ENCODE peak calls at places on chromosome 9, in five cellular contexts. V, P, Z, H and I are unnamed samples.
A peak's percentile ranks its signal among the peaks of the same experiment; 100 is the strongest.

GRCh38 chr9:95570150-95570549 is 53.4 kb upstream of the PTCH1 start:
- DNase-seq in V (no peak), Z (peak; percentile 23), H (no peak), P (no peak), I (no peak)

GRCh38 chr9:127035423-127035822 is 87.0 kb downstream of the ANGPTL2 start:
- DNase-seq in V (no peak), H (no peak), Z (peak; percentile 17), P (peak; percentile 48), I (peak; percentile 89)

GRCh38 chr9:16337322-16338029 is 533.0 kb downstream of the BNC2 start:
- DNase-seq in H (no peak), V (no peak), P (no peak), Z (peak; percentile 97), I (no peak)

GRCh38 chr9:132488611-132489010 is 78.6 kb downstream of the CFAP77 start:
- DNase-seq in H (no peak), V (no peak), P (no peak), Z (no peak), I (no peak)

GRCh38 chr9:112764837-112765236 is 14.3 kb downstream of the SNX30 start:
- DNase-seq in P (no peak), H (no peak), V (no peak), Z (no peak), I (no peak)

GRCh38 chr9:127629468-127630081 is 17.5 kb downstream of the STXBP1 start:
- DNase-seq in Z (peak; percentile 35), V (no peak), H (no peak), P (no peak), I (no peak)

GRCh38 chr9:126719677-126720435 is 85.0 kb upstream of the ZBTB43 start:
- DNase-seq in P (peak; percentile 86), H (peak; percentile 93), Z (peak; percentile 25), V (peak; percentile 92), I (peak; percentile 85)

GRCh38 chr9:128309551-128309950 is 12.7 kb downstream of the TRUB2 start:
- DNase-seq in P (no peak), Z (no peak), H (no peak), V (no peak), I (no peak)

GRCh38 chr9:111945216-111945615 is 48.6 kb downstream of the UGCG start:
- DNase-seq in P (no peak), H (no peak), V (no peak), Z (peak; percentile 83), I (no peak)

GRCh38 chr9:134412298-134412711 is 86.0 kb downstream of the RXRA start:
- DNase-seq in Z (no peak), H (no peak), V (no peak), P (no peak), I (no peak)

GRCh38 chr9:101307041-101307440 is 77.8 kb downstream of the BAAT start:
- DNase-seq in Z (no peak), V (no peak), H (no peak), P (no peak), I (no peak)

GRCh38 chr9:95772320-95773060 is 103.0 kb upstream of the ERCC6L2 start:
- DNase-seq in H (peak; percentile 55), Z (peak; percentile 65), P (peak; percentile 35), V (no peak), I (peak; percentile 93)

GRCh38 chr9:127130661-127131538 is 8.5 kb upstream of the ANGPTL2 start:
- DNase-seq in P (peak; percentile 64), Z (peak; percentile 97), H (no peak), V (peak; percentile 67), I (peak; percentile 93)

GRCh38 chr9:108181444-108181843 is 674.3 kb downstream of the ACTL7B start:
- DNase-seq in Z (no peak), H (no peak), P (no peak), V (no peak), I (no peak)

GRCh38 chr9:109843651-109844050 is 63.7 kb downstream of the PALM2AKAP2 start:
- DNase-seq in Z (no peak), P (no peak), H (no peak), V (peak; percentile 47), I (no peak)

GRCh38 chr9:6080154-6080716 is 64.8 kb upstream of the RANBP6 start:
- DNase-seq in P (peak; percentile 88), Z (peak; percentile 82), H (peak; percentile 68), V (peak; percentile 87), I (peak; percentile 93)
- TF ChIP-seq CTCF in P (no peak), Z (no peak), H (no peak), V (no peak), I (no peak)

GRCh38 chr9:14547245-14548060 is 145.8 kb downstream of the ZDHHC21 start:
- DNase-seq in H (no peak), Z (no peak), V (no peak), P (no peak), I (no peak)
- TF ChIP-seq CTCF in H (no peak), Z (no peak), V (no peak), P (no peak), I (no peak)

GRCh38 chr9:34178698-34179527 is at the start of gene UBAP1:
- DNase-seq in V (peak; percentile 97), Z (peak; percentile 97), H (peak; percentile 96), P (peak; percentile 97), I (peak; percentile 99)
- TF ChIP-seq CTCF in V (peak; percentile 13), Z (no peak), H (no peak), P (no peak), I (no peak)

GRCh38 chr9:71780953-71781352 is 12.6 kb upstream of the CEMIP2 start:
- DNase-seq in H (no peak), Z (no peak), P (no peak), V (no peak), I (no peak)

GRCh38 chr9:71781391-71781790 is 13.1 kb upstream of the CEMIP2 start:
- DNase-seq in P (no peak), V (no peak), Z (no peak), H (no peak), I (no peak)

GRCh38 chr9:71778085-71778484 is 9.8 kb upstream of the CEMIP2 start:
- DNase-seq in P (no peak), V (no peak), Z (no peak), H (no peak), I (no peak)

GRCh38 chr9:71783120-71783523 is 14.8 kb upstream of the CEMIP2 start:
- DNase-seq in V (peak; percentile 52), H (peak; percentile 95), P (no peak), Z (peak; percentile 19), I (no peak)
- TF ChIP-seq CTCF in V (no peak), H (peak; percentile 51), P (no peak), Z (no peak), I (no peak)

DNA sequence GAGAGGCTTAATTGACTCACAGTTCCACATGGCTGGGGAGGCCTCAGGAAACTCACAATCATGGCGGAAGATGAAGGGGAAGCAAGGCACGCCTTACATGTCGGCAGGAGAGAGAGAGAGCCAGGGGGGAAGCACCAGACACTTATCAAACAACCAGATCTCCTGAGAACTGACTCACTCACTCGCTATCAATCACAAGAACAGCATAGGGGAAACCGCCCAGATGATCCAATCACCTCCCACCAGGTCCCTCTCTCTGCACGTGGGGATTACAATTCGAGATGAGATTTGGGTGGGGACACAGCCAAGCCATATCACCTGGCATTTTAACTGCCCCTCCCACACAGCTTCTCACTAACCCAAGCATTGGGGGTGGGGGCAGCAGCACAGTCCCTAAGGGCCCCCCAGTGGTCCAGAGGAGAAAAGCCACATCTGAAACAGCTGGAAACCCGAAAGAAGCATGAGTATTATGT is 76.1 kb upstream of the ASS1 start:
- DNase-seq in H (no peak), V (no peak), P (no peak), Z (no peak), I (no peak)
- TF ChIP-seq CTCF in H (no peak), V (no peak), P (no peak), Z (peak; percentile 9), I (no peak)

DNA sequence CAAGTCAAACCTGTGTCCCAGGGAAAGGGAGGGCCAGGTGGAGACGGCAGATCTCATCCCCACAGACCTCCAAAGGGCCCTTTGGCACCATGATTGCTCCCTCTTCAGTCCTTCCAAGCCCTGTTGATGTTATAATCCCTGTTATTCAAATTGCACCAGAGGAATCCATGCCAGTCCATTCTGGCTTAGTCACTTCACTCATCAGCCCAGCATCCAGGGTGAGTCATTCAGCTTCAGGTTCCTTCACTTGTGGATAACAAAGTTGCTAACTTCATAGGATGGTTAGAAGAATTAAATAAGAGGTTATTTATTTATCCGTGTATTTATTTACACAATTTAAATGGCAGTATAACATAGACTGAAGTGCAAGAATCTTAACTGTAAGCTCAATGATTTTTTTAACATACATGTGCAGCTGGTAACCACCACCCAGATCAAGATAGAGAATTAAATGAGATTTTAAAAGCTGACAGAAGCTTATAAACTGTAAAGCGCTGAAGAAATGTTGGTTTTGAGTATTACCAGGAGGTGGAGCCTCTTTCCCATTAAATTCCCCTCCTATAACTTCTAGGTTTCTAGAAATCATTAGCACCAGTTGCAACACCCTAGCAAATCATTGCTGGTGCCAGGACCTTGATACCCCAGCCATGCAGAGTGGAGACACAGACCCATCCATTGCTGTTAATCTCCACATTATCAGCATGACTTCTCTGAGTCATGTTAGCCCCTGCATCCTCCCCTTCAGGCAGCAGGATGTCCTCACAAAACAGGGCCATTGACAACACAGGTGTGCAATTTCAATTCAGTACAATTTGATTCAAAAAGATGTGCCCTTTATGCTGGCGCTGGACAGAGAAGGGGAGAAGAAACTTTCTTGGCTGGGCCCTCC is 77.4 kb downstream of the SEC61B start:
- DNase-seq in Z (peak; percentile 83), P (no peak), V (no peak), H (no peak), I (no peak)
- TF ChIP-seq CTCF in Z (peak; percentile 41), P (no peak), V (no peak), H (no peak), I (no peak)

GRCh38 chr9:104802906-104803305 is 39.0 kb downstream of the NIPSNAP3B start:
- DNase-seq in P (no peak), H (no peak), V (no peak), Z (no peak), I (no peak)

GRCh38 chr9:104810421-104811339 is 46.8 kb downstream of the NIPSNAP3B start:
- DNase-seq in Z (peak; percentile 59), P (no peak), H (no peak), V (no peak), I (no peak)

GRCh38 chr9:104805441-104805840 is 41.5 kb downstream of the NIPSNAP3B start:
- DNase-seq in H (no peak), V (no peak), P (no peak), Z (no peak), I (no peak)

DNA sequence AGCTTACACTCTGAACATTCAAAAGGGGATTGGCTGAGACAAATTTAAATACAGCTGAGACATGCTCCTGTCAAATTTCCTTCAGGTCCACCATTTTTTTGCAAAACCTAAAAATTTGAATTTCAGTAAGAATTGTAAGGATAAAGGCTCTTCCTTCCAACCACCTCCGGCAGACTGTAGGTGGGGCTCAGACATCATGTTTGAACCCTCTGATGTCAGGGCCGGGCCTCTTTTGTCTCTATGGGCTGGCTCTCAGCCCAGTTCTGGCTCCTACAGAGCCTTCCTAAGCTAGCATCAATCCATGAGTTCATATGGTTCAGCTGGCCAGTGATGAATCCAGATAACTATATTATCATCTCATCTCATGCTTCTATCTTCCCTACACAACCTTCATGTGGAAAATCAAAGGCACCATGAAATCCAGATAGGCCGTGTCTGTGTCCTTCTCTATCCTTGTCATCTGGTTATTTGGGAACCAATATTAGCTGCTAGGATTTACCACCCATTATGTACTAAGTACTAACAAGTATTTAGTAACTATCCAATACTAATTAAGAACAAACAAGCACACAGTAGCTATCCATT is 44.2 kb downstream of the NIPSNAP3B start:
- DNase-seq in H (no peak), P (no peak), Z (peak; percentile 55), V (no peak), I (no peak)
- TF ChIP-seq CTCF in H (no peak), P (no peak), Z (peak; percentile 37), V (peak; percentile 17), I (no peak)

GRCh38 chr9:33498387-33498786 is 24.7 kb upstream of the NOL6 start:
- DNase-seq in Z (peak; percentile 20), V (no peak), P (no peak), H (no peak), I (no peak)
- TF ChIP-seq CTCF in Z (peak; percentile 36), V (no peak), P (no peak), H (peak; percentile 50), I (no peak)